ENCODE peak calls at places on chromosomes 2 and 18, in four cellular contexts. A is transverse colon, U is AG04450, D is fibroblast of pulmonary artery. V is an unnamed sample.

GRCh38 chr18:75128051-75128605 is 80.8 kb downstream of the PTGR3 start:
- DNase-seq in A (no peak), U (no peak), D (no peak), V (no peak)

GRCh38 chr2:207215300-207215699 is 49.6 kb upstream of the KLF7 start:
- DNase-seq in A (no peak), U (no peak), D (no peak), V (no peak)

GRCh38 chr2:50476174-50476573 is 555.8 kb downstream of the NRXN1 start:
- DNase-seq in A (no peak), U (no peak), D (no peak), V (no peak)

GRCh38 chr18:6452194-6452593 is 37.5 kb upstream of the L3MBTL4 start:
- DNase-seq in A (no peak), U (no peak), D (no peak), V (no peak)

GRCh38 chr2:12923907-12924610 is 207.3 kb downstream of the TRIB2 start:
- DNase-seq in A (no peak), U (no peak), D (peak; percentile 63), V (peak; percentile 65)

GRCh38 chr2:9239616-9240015 is 33.0 kb downstream of the ASAP2 start:
- DNase-seq in A (no peak), U (no peak), D (no peak), V (no peak)

GRCh38 chr2:124607679-124608078 is 582.6 kb downstream of the CNTNAP5 start:
- DNase-seq in A (no peak), U (no peak), D (no peak), V (no peak)

GRCh38 chr2:63698825-63699548 is 110.2 kb downstream of the MDH1 start:
- DNase-seq in A (peak; percentile 46), U (peak; percentile 24), D (peak; percentile 84), V (peak; percentile 92)

GRCh38 chr2:1598800-1599199 is 145.5 kb downstream of the PXDN start:
- DNase-seq in A (no peak), U (no peak), D (no peak), V (no peak)

GRCh38 chr2:26001743-26002341 is 19.5 kb upstream of the KIF3C start:
- DNase-seq in A (peak; percentile 58), U (no peak), D (peak; percentile 71), V (peak; percentile 59)

GRCh38 chr2:45777996-45778719 is 126.7 kb downstream of the PRKCE start:
- DNase-seq in A (no peak), U (no peak), D (no peak), V (no peak)

GRCh38 chr2:169732075-169732474 is 1.6 kb upstream of the KLHL23 start:
- DNase-seq in A (no peak), U (no peak), D (no peak), V (no peak)

GRCh38 chr2:44741507-44741906 is 200.0 kb upstream of the SIX3 start:
- DNase-seq in A (no peak), U (no peak), D (no peak), V (no peak)

GRCh38 chr2:70002241-70002896 is 40.9 kb upstream of the ASPRV1 start:
- DNase-seq in A (no peak), U (no peak), D (no peak), V (no peak)

GRCh38 chr2:12685145-12685544 is 31.6 kb upstream of the TRIB2 start:
- DNase-seq in A (no peak), U (no peak), D (peak; percentile 73), V (no peak)

GRCh38 chr2:218805627-218806026 is 23.7 kb downstream of the CYP27A1 start:
- DNase-seq in A (no peak), U (peak; percentile 20), D (peak; percentile 42), V (peak; percentile 40)

GRCh38 chr18:74582642-74583041 is 15.0 kb upstream of the ZNF407 start:
- DNase-seq in A (no peak), U (no peak), D (no peak), V (no peak)

GRCh38 chr18:45253973-45254372 is 361.3 kb upstream of the SLC14A2 start:
- DNase-seq in A (no peak), U (no peak), D (no peak), V (no peak)

GRCh38 chr18:36349552-36349951 is 52.0 kb downstream of the FHOD3 start:
- DNase-seq in A (no peak), U (no peak), D (no peak), V (peak; percentile 22)

GRCh38 chr18:12154356-12154755 is 60.7 kb downstream of the ANKRD62 start:
- DNase-seq in A (no peak), U (no peak), D (no peak), V (no peak)

GRCh38 chr2:69191672-69192071 is 178.7 kb downstream of the ANTXR1 start:
- DNase-seq in A (no peak), U (no peak), D (no peak), V (peak; percentile 81)

GRCh38 chr2:235626658-235627057 is 132.8 kb downstream of the AGAP1 start:
- DNase-seq in A (no peak), U (no peak), D (no peak), V (no peak)

GRCh38 chr2:224778474-224778877 is 62.3 kb upstream of the CCDC195 start:
- DNase-seq in A (peak; percentile 64), U (peak; percentile 39), D (peak; percentile 79), V (peak; percentile 70)

GRCh38 chr2:108491848-108492247 is 42.4 kb upstream of the LIMS1 start:
- DNase-seq in A (no peak), U (no peak), D (no peak), V (no peak)

GRCh38 chr2:106863387-106863786 is 22.6 kb downstream of the ST6GAL2 start:
- DNase-seq in A (no peak), U (no peak), D (no peak), V (no peak)

GRCh38 chr2:176178271-176178806 is 10.1 kb upstream of the HOXD1 start:
- DNase-seq in A (peak; percentile 64), U (no peak), D (no peak), V (peak; percentile 37)

GRCh38 chr2:109020217-109020637 is 31.2 kb upstream of the EDAR start:
- DNase-seq in A (no peak), U (no peak), D (peak; percentile 56), V (peak; percentile 81)

GRCh38 chr2:221517362-221518121 is 54.6 kb downstream of the EPHA4 start:
- DNase-seq in A (peak; percentile 64), U (no peak), D (peak; percentile 42), V (peak; percentile 80)

GRCh38 chr2:12096425-12096824 is 350.0 kb downstream of the LPIN1 start:
- DNase-seq in A (no peak), U (no peak), D (no peak), V (no peak)

GRCh38 chr2:159921752-159922404 is 123.9 kb upstream of the CD302 start:
- DNase-seq in A (peak; percentile 85), U (no peak), D (peak; percentile 72), V (peak; percentile 36)

GRCh38 chr2:112031473-112031872 is 23.6 kb upstream of the TMEM87B start:
- DNase-seq in A (no peak), U (no peak), D (peak; percentile 26), V (peak; percentile 21)

GRCh38 chr2:84338069-84338468 is 121.0 kb downstream of the SUCLG1 start:
- DNase-seq in A (no peak), U (no peak), D (no peak), V (peak; percentile 95)

GRCh38 chr2:210003394-210003793 is 956 bp downstream of the RPE start:
- DNase-seq in A (no peak), U (no peak), D (peak; percentile 18), V (peak; percentile 62)

GRCh38 chr2:64404002-64404731 is 49.8 kb upstream of the LGALSL start:
- DNase-seq in A (peak; percentile 79), U (no peak), D (peak; percentile 99), V (peak; percentile 38)

GRCh38 chr2:16649353-16650286 is 16.0 kb downstream of the CYRIA start:
- DNase-seq in A (no peak), U (no peak), D (no peak), V (no peak)

GRCh38 chr2:16647992-16648617 is 17.5 kb downstream of the CYRIA start:
- DNase-seq in A (no peak), U (no peak), D (no peak), V (no peak)

GRCh38 chr2:16652296-16653082 is 13.1 kb downstream of the CYRIA start:
- DNase-seq in A (no peak), U (no peak), D (peak; percentile 29), V (no peak)

GRCh38 chr2:16653083-16653375 is 12.6 kb downstream of the CYRIA start:
- DNase-seq in A (no peak), U (no peak), D (no peak), V (no peak)

DNA sequence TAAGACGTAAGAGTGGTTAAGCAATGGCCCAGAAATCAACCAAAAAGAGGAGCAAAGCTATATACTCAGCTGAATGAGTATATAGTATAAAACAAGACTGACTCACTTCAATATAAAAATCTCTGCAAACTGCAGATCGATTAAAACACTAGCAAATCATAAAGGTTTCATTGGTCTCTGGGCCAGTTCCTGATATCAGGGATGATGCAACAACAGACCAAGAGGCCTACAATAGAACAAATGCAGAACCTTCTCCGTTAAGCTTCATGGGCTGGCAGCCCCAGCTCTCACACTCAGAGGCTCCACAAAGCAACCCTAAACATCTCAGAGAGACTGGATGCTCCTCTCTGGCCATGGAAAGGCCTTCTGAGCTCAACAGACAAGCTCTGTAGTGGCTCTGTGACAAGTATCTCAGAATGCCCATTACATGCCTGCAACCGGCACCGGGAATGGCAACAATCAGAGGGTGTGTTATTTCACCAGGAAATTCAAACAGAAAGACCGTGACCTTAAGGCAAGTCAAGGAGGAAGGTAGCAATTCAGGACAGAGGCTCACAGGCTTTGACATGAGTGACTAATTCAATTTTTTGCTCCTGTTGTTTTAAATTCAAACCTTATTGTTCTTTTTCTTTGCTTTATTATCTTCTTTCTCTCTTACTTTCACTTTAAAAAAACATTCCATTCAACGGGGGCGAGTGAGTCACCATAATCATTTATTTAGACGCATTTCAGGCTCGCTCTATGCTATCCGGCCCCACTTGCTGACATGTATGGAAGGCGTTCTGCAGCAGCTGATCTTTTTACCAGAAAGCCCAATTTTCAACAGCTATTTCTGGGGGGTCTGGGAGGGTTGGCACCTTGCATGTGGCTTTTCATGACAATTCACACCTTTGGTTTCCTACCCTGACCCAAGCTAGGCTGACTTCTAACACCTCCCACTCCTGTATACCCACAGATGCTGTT is 15.1 kb downstream of the CYRIA start:
- DNase-seq in A (no peak), U (no peak), D (peak; percentile 82), V (peak; percentile 25)
- H3K4me3 ChIP-seq in A (peak overlapping the region; percentile 33), U (peak overlapping the region; percentile 40), D (peak overlapping the region; percentile 52), V (peak overlapping the region; percentile 43)

GRCh38 chr2:32611366-32611765 is 16.5 kb upstream of the TTC27 start:
- DNase-seq in A (no peak), U (no peak), D (no peak), V (no peak)
- TF ChIP-seq CTCF in A (no peak), U (no peak), D (no peak), V (no peak)

DNA sequence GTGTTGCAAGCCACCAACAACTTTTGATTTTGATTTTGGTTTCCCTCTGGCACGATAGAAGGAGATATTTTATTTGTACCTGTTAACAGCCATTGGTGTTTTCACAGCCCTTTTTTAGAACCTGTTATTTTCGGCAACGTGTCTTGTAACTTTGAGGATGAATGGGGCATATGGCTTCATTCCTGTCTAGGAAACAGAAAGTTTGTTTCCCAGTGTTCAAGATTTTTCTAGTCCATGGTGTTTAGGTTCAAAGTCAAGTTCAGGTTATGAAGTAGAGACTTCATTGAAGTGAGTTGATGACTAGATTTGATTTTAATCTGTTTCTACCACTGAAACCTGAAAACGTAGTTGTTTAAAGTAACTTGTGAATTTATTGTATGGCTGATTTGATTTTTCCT is 343 bp downstream of the RASGRP3 start:
- DNase-seq in A (no peak), U (no peak), D (no peak), V (no peak)
- H3K4me3 ChIP-seq in A (peak overlapping the region; percentile 69), U (peak overlapping the region; percentile 73), D (peak overlapping the region; percentile 85), V (peak overlapping the region; percentile 79)

GRCh38 chr2:223618172-223619035 is 16.2 kb upstream of the SCG2 start:
- DNase-seq in A (no peak), U (no peak), D (no peak), V (no peak)
- TF ChIP-seq CTCF in A (no peak), U (peak; percentile 15), D (no peak), V (no peak)